ENCODE peak calls at places on chromosomes 4 and X, in four cellular contexts. O is HepG2, H is GM12878, W is K562. Z is an unnamed sample.

GRCh38 chr4:112637552-112637866 is 566 bp downstream of the LARP7 start:
- ATAC-seq in O (peak), H (peak), W (no peak), Z (no peak)

GRCh38 chrX:46882266-46882665 is 30.0 kb upstream of the JADE3 start:
- ATAC-seq in O (no peak), H (no peak), W (no peak), Z (no peak)

GRCh38 chrX:110066488-110067225 is 63.7 kb downstream of the TMEM164 start:
- ATAC-seq in O (no peak), H (no peak), W (no peak), Z (no peak)

GRCh38 chr4:122898370-122899150 is 23.8 kb downstream of the NUDT6 start:
- ATAC-seq in O (no peak), H (no peak), W (no peak), Z (peak)

GRCh38 chr4:163592207-163592606 is 97.7 kb downstream of the TMA16 start:
- ATAC-seq in O (no peak), H (no peak), W (no peak), Z (no peak)

GRCh38 chrX:140580478-140580877 is 75.6 kb upstream of the SOX3 start:
- ATAC-seq in O (no peak), H (no peak), W (no peak), Z (no peak)

GRCh38 chrX:31165241-31166035 is 93.6 kb upstream of the FTHL17 start:
- ATAC-seq in O (no peak), H (no peak), W (no peak), Z (no peak)

GRCh38 chrX:129654652-129655546 is at the start of gene APLN:
- ATAC-seq in O (peak), H (peak), W (peak), Z (peak)

GRCh38 chrX:20567108-20567507 is 300.4 kb upstream of the RPS6KA3 start:
- ATAC-seq in O (no peak), H (no peak), W (no peak), Z (no peak)

GRCh38 chr4:164337219-164337944 is 416.5 kb upstream of the SMIM31 start:
- ATAC-seq in O (no peak), H (no peak), W (no peak), Z (no peak)

GRCh38 chr4:170227928-170228327 is 138.2 kb upstream of the AADAT start:
- ATAC-seq in O (peak), H (no peak), W (no peak), Z (no peak)

GRCh38 chr4:71553605-71554004 is 214.8 kb downstream of the SLC4A4 start:
- ATAC-seq in O (peak), H (peak), W (peak), Z (no peak)

GRCh38 chrX:132594129-132594528 is 105.3 kb upstream of the MBNL3 start:
- ATAC-seq in O (no peak), H (no peak), W (no peak), Z (no peak)

GRCh38 chrX:138756234-138756633 is 44.7 kb upstream of the FGF13 start:
- ATAC-seq in O (peak), H (no peak), W (peak), Z (peak)

GRCh38 chrX:43540318-43540717 is 115.8 kb upstream of the MAOA start:
- ATAC-seq in O (no peak), H (no peak), W (no peak), Z (no peak)

GRCh38 chr4:77665381-77666069 is 59.9 kb downstream of the CXCL13 start:
- ATAC-seq in O (no peak), H (no peak), W (no peak), Z (no peak)

GRCh38 chr4:147345662-147346061 is 135.2 kb upstream of the EDNRA start:
- ATAC-seq in O (no peak), H (no peak), W (no peak), Z (no peak)

GRCh38 chrX:150575415-150575814 is 7.0 kb downstream of the MTM1 start:
- ATAC-seq in O (no peak), H (peak), W (no peak), Z (no peak)

GRCh38 chr4:87657525-87657924 is 7.4 kb downstream of the DMP1 start:
- ATAC-seq in O (no peak), H (no peak), W (no peak), Z (no peak)

GRCh38 chrX:39507617-39508299 is 590.0 kb downstream of the BCOR start:
- ATAC-seq in O (no peak), H (no peak), W (no peak), Z (no peak)

GRCh38 chr4:80461412-80461811 is 125.9 kb downstream of the CFAP299 start:
- ATAC-seq in O (no peak), H (no peak), W (no peak), Z (no peak)

GRCh38 chrX:31070057-31070468 is 1.8 kb downstream of the FTHL17 start:
- ATAC-seq in O (no peak), H (peak), W (no peak), Z (no peak)

GRCh38 chr4:186416451-186417060 is 138.8 kb downstream of the MTNR1A start:
- ATAC-seq in O (no peak), H (no peak), W (no peak), Z (no peak)

GRCh38 chr4:149825336-149825735 is 9.7 kb upstream of the IQCM start:
- ATAC-seq in O (no peak), H (no peak), W (no peak), Z (no peak)

GRCh38 chrX:29662101-29662500 is 553.3 kb upstream of the MAGEB2 start:
- ATAC-seq in O (no peak), H (no peak), W (no peak), Z (no peak)

GRCh38 chr4:29002151-29002550 is 1718.0 kb upstream of the PCDH7 start:
- ATAC-seq in O (no peak), H (no peak), W (no peak), Z (no peak)

DNA sequence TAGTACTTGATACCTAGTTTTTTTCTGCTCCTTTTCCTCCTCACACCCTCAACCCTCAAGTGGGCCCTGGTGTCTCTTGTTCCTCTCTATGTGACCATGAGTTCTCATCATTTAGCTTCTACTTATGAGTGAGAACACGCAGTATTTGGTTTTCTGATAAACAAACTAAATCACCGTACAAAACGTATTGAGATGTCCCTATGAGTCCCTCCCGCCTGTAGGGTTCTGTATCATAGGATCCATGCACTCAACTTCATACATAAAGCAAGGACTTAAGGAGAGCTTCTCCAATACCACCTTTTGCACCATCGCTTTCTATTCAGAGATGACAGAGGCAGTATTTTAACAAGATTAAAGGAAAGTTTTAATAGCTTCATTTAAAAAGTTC is 550 bp upstream of the RAB9A start:
- ATAC-seq in O (peak), H (peak), W (peak), Z (no peak)
- H3K27ac ChIP-seq in O (no peak), H (peak), W (peak), Z (peak)

DNA sequence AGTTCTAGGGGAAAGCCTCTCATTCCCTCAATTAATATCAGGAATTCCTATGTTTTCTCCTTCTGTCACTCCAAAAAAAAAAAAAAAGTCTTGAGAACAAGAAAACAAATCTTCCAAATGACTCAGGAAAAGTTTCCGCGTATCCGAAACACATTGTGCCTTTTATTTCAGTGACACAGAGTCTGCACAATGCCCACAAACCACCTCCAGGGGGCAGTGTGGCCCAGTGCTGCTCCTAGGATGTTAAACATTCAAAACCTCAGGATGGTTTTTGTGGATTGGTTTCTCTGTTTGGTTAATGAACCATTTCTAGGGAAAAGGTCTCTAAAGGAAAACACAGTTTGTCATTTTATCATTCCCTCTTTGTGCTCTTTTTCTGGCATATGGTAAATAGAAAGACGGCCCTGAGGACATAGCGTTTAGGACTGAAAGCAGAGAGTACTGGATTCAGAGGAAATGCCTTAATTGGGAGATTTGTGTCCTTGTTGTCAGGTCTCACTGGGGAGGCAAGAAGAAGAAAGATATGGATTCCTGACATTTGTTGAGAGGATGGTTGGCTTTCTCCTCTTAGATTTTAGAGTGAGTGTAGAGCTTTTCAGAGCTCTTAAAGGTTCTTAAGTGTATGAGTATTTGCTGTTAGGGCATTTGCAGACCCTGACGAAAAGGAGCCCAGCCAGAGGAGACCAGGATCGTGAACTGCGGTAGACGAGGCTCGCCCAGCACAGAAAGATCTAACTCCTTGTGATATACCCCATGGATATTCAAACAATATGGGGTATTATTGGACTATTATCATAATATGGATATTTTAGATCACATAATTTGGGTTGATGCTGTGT is 65.7 kb upstream of the MAP9 start:
- ATAC-seq in O (peak), H (peak), W (peak), Z (peak)
- H3K4me3 ChIP-seq in O (no peak), H (no peak), W (no peak), Z (no peak)

GRCh38 chrX:119942831-119943184 is 743 bp downstream of the NKAP start:
- ATAC-seq in O (peak), H (peak), W (peak), Z (no peak)

GRCh38 chrX:119943185-119943988 is at the start of gene NKAP:
- ATAC-seq in O (peak), H (peak), W (peak), Z (peak)

GRCh38 chrX:119945481-119945880 is 1.9 kb upstream of the NKAP start:
- ATAC-seq in O (no peak), H (no peak), W (no peak), Z (no peak)

GRCh38 chrX:119941336-119941735 is 2.2 kb downstream of the NKAP start:
- ATAC-seq in O (no peak), H (no peak), W (no peak), Z (no peak)

DNA sequence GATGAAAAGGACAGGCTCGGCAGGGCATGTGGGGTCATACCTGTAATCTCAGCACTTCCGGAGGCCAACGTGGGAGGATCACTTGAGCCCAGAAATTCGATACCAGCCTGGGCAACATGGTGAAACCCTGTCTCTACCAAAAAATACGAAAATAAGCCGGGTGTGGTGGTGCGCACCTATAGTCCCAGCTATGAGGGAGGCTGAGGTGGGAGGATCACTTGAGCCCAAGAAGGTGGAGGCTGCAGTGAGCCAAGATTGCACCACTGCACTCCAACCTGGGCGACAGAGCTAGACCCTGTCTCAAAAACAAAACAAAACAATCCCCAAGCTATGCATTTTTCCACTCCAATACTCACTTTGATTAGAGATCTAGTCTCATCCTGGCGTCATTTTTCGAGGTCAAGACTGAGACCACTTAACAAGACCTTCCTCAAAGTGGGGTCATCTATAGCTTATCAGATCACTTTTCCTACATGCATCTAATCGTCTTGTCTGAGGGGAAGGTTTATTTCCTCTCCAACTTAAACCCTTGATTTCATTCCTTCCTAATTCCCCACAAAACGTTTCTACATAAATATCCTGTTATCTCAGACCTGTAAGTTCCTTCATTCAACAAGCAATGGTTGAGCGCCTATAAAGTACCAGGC is 1.3 kb downstream of the NKAP start:
- ATAC-seq in O (no peak), H (no peak), W (no peak), Z (no peak)
- TF ChIP-seq EP300 in O (no peak), H (no peak), W (no peak), Z (no peak)

GRCh38 chr4:7325541-7325940 is 109.2 kb downstream of the PSAPL1 start:
- ATAC-seq in O (no peak), H (no peak), W (no peak), Z (no peak)
- H3K27ac ChIP-seq in O (no peak), H (no peak), W (no peak), Z (no peak)

GRCh38 chr4:101306764-101307615 is 40.3 kb downstream of the PPP3CA start:
- ATAC-seq in O (no peak), H (peak), W (no peak), Z (no peak)
- H3K4me3 ChIP-seq in O (no peak), H (peak), W (no peak), Z (no peak)